ENCODE peak calls at places on chromosomes 16 and 17, in eight cellular contexts. P is pancreas, S is gastrocnemius medialis, O is H1, M is ovary, Z is A549, U is body of pancreas, Q is stomach. T is an unnamed sample.

GRCh38 chr17:81158688-81159590 is 6.4 kb upstream of the PVALEF start:
- DNase-seq in P (no peak), S (no peak), O (no peak), M (no peak), Z (no peak), U (no peak), Q (no peak), T (no peak)

GRCh38 chr17:40251576-40251975 is 32.5 kb downstream of the WIPF2 start:
- DNase-seq in P (no peak), S (peak), O (no peak), M (no peak), Z (peak), U (no peak), Q (no peak), T (no peak)

GRCh38 chr17:915416-916201 is 64.0 kb downstream of the NXN start:
- DNase-seq in P (no peak), S (no peak), O (no peak), M (no peak), Z (no peak), U (no peak), Q (no peak), T (no peak)

GRCh38 chr16:8990445-8990844 is 26.7 kb upstream of the USP7 start:
- DNase-seq in P (no peak), S (no peak), O (no peak), M (no peak), Z (no peak), U (no peak), Q (no peak), T (no peak)

GRCh38 chr17:48541574-48542113 is 3.3 kb downstream of the HOXB2 start:
- DNase-seq in P (no peak), S (no peak), O (no peak), M (no peak), Z (no peak), U (no peak), Q (no peak), T (peak)

GRCh38 chr16:25014500-25015147 is 545 bp downstream of the ARHGAP17 start:
- DNase-seq in P (peak), S (peak), O (no peak), M (peak), Z (peak), U (peak), Q (peak), T (peak)

GRCh38 chr17:63751806-63752205 is 10.2 kb upstream of the STRADA start:
- DNase-seq in P (no peak), S (no peak), O (no peak), M (no peak), Z (no peak), U (no peak), Q (no peak), T (no peak)

GRCh38 chr16:72739577-72739976 is 308.4 kb downstream of the ZFHX3 start:
- DNase-seq in P (no peak), S (no peak), O (no peak), M (no peak), Z (no peak), U (no peak), Q (no peak), T (no peak)

GRCh38 chr17:73371846-73372245 is 60.0 kb upstream of the CDC42EP4 start:
- DNase-seq in P (no peak), S (no peak), O (no peak), M (no peak), Z (no peak), U (no peak), Q (no peak), T (no peak)
- H3K4me3 ChIP-seq in P (no peak), S (no peak), O (no peak), M (no peak), Z (no peak), U (no peak), Q (no peak), T (no peak)

DNA sequence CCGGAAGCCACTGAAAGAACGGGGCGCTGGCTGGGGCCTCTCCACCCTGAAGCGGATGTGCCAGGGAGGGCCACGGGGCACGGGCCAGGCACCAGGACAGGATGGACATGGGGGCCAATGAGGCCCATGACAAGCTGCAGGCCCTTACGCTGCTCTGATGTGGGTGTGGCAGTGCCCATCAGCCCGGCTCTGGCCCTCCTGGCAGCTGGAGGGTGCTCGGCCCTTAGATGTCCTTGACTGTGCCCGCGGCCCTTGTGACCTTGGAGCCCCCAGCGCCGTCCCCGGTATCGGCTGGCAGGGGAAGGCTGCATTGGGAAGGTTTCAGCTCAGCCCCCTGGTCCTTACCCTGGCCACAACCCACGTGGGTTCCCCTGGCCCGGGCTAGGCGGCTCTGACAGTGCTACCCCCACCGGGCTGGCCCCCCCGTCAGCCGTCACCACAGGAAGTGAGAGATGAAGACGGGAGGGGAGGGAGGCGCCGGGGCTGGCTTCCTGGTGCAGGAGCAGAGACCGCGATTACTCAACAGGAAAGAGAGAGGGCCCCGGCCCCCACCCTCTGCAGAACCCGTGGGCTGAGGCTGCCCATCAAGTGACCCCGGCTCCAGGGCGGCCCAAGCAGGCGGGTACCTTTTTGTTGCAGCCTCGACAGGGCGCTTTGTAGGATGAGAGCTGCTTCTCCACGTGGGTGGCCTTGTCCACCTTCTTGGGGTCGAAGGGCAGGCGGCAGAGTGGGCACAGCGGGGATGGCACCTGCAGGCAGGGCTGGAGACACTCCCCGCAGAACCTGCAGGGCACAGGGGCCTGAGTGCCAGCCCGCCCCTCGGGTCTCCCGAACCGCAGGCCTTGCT is 5.3 kb downstream of the RNF166 start:
- DNase-seq in P (no peak), S (peak), O (no peak), M (peak), Z (no peak), U (peak), Q (peak), T (peak)
- H3K27ac ChIP-seq in P (peak), S (peak), O (no peak), M (no peak), Z (no peak), U (no peak), Q (peak), T (peak)

DNA sequence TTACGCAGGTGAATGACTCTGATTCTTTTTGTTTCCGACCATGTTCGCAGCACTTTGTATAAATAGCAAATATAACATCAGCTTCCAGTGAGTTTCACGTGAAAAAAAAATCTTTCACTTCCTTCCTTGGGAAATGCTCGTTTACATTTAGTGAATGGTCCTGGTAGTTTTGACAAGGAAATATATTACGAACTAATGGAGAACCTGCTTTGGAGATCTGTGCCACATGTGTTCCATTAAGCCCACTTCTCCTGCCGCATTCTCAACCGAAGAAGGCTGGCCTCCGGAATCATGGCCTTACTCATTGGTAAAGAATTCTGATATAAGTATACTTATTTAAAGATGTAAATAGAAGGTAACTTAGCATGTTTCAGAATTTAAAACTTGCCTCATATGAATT is 3.6 kb downstream of the CRAMP1 start:
- DNase-seq in P (no peak), S (no peak), O (no peak), M (no peak), Z (no peak), U (no peak), Q (no peak), T (no peak)
- H3K4me3 ChIP-seq in P (no peak), S (no peak), O (peak), M (no peak), Z (no peak), U (no peak), Q (peak), T (peak)

GRCh38 chr16:30884760-30885159 is 9.1 kb downstream of the BCL7C start:
- DNase-seq in P (no peak), S (no peak), O (no peak), M (no peak), Z (no peak), U (no peak), Q (no peak), T (no peak)
- H3K27ac ChIP-seq in P (no peak), S (no peak), O (no peak), M (no peak), Z (no peak), U (no peak), Q (no peak), T (no peak)

GRCh38 chr17:83092186-83092585 is 12.8 kb downstream of the METRNL start:
- DNase-seq in P (no peak), S (no peak), O (no peak), M (no peak), Z (no peak), U (no peak), Q (no peak), T (no peak)
- H3K4me3 ChIP-seq in P (no peak), S (no peak), O (no peak), M (no peak), Z (no peak), U (no peak), Q (peak), T (peak)

GRCh38 chr16:5468488-5468887 is 370.9 kb upstream of the EEF2KMT start:
- DNase-seq in P (no peak), S (no peak), O (no peak), M (no peak), Z (no peak), U (no peak), Q (no peak), T (no peak)
- H3K27ac ChIP-seq in P (no peak), S (no peak), O (no peak), M (no peak), Z (no peak), U (no peak), Q (no peak), T (no peak)

GRCh38 chr16:89115216-89115949 is 21.7 kb downstream of the ACSF3 start:
- DNase-seq in P (peak), S (peak), O (no peak), M (peak), Z (no peak), U (peak), Q (peak), T (peak)
- H3K4me3 ChIP-seq in P (no peak), S (no peak), O (no peak), M (no peak), Z (no peak), U (no peak), Q (peak), T (peak)

GRCh38 chr17:76150712-76151622 is 9.9 kb upstream of the FOXJ1 start:
- DNase-seq in P (no peak), S (no peak), O (no peak), M (no peak), Z (no peak), U (no peak), Q (no peak), T (no peak)
- H3K27ac ChIP-seq in P (no peak), S (no peak), O (no peak), M (no peak), Z (no peak), U (no peak), Q (peak), T (no peak)